ENCODE peak calls at places on chromosomes 7 and 10, in nine cellular contexts. One of them, this sample, is unnamed.
A peak's percentile ranks its signal among the peaks of the same experiment; 100 is the strongest.

GRCh38 chr10:99709480-99710229 is 22.3 kb downstream of the COX15 start:
- DNase-seq in activated T-cell treated with anti-CD3 and anti-CD28 coated beads for 1 hour: no peak
- DNase-seq in lower leg skin: no peak
- DNase-seq in G401: no peak
- DNase-seq in mucosa of descending colon: no peak
- DNase-seq in ureter: no peak
- DNase-seq in AG09309: peak; percentile 59
- DNase-seq in putamen: no peak
- DNase-seq in stimulated activated CD4-positive, alpha-beta T cell treated with anti-CD3 and anti-CD28 coated beads, Interleukin-1b, Interleukin-23, amount 100 ng/mL, for 1 hour: no peak
- DNase-seq in this sample: no peak

GRCh38 chr10:30829921-30830671 is 200.5 kb upstream of the LYZL2 start:
- DNase-seq in ureter: no peak
- DNase-seq in lower leg skin: no peak
- DNase-seq in activated T-cell treated with anti-CD3 and anti-CD28 coated beads for 1 hour: no peak
- DNase-seq in stimulated activated CD4-positive, alpha-beta T cell treated with anti-CD3 and anti-CD28 coated beads, Interleukin-1b, Interleukin-23, amount 100 ng/mL, for 1 hour: no peak
- DNase-seq in putamen: no peak
- DNase-seq in G401: no peak
- DNase-seq in mucosa of descending colon: no peak
- DNase-seq in AG09309: no peak
- DNase-seq in this sample: peak; percentile 34

GRCh38 chr10:119541046-119541445 is 1.5 kb downstream of the RGS10 start:
- DNase-seq in AG09309: no peak
- DNase-seq in mucosa of descending colon: no peak
- DNase-seq in stimulated activated CD4-positive, alpha-beta T cell treated with anti-CD3 and anti-CD28 coated beads, Interleukin-1b, Interleukin-23, amount 100 ng/mL, for 1 hour: no peak
- DNase-seq in putamen: no peak
- DNase-seq in ureter: no peak
- DNase-seq in lower leg skin: no peak
- DNase-seq in G401: no peak
- DNase-seq in activated T-cell treated with anti-CD3 and anti-CD28 coated beads for 1 hour: no peak
- DNase-seq in this sample: no peak

GRCh38 chr7:158975526-158976467 is 119.4 kb downstream of the DYNC2I1 start:
- DNase-seq in G401: no peak
- DNase-seq in ureter: no peak
- DNase-seq in stimulated activated CD4-positive, alpha-beta T cell treated with anti-CD3 and anti-CD28 coated beads, Interleukin-1b, Interleukin-23, amount 100 ng/mL, for 1 hour: no peak
- DNase-seq in activated T-cell treated with anti-CD3 and anti-CD28 coated beads for 1 hour: no peak
- DNase-seq in AG09309: no peak
- DNase-seq in lower leg skin: peak; percentile 78
- DNase-seq in putamen: peak; percentile 49
- DNase-seq in mucosa of descending colon: peak; percentile 60
- DNase-seq in this sample: peak; percentile 29

GRCh38 chr10:122078965-122079401 is 90.0 kb downstream of the TACC2 start:
- DNase-seq in ureter: no peak
- DNase-seq in AG09309: no peak
- DNase-seq in activated T-cell treated with anti-CD3 and anti-CD28 coated beads for 1 hour: no peak
- DNase-seq in stimulated activated CD4-positive, alpha-beta T cell treated with anti-CD3 and anti-CD28 coated beads, Interleukin-1b, Interleukin-23, amount 100 ng/mL, for 1 hour: no peak
- DNase-seq in G401: no peak
- DNase-seq in mucosa of descending colon: no peak
- DNase-seq in putamen: no peak
- DNase-seq in lower leg skin: peak; percentile 65
- DNase-seq in this sample: no peak

GRCh38 chr10:72342911-72343310 is 11.8 kb downstream of the DNAJB12 start:
- DNase-seq in AG09309: no peak
- DNase-seq in stimulated activated CD4-positive, alpha-beta T cell treated with anti-CD3 and anti-CD28 coated beads, Interleukin-1b, Interleukin-23, amount 100 ng/mL, for 1 hour: no peak
- DNase-seq in lower leg skin: no peak
- DNase-seq in mucosa of descending colon: no peak
- DNase-seq in ureter: no peak
- DNase-seq in G401: no peak
- DNase-seq in putamen: no peak
- DNase-seq in activated T-cell treated with anti-CD3 and anti-CD28 coated beads for 1 hour: no peak
- DNase-seq in this sample: no peak

GRCh38 chr10:687583-688286 is 1.7 kb downstream of the DIP2C start:
- DNase-seq in ureter: no peak
- DNase-seq in stimulated activated CD4-positive, alpha-beta T cell treated with anti-CD3 and anti-CD28 coated beads, Interleukin-1b, Interleukin-23, amount 100 ng/mL, for 1 hour: no peak
- DNase-seq in activated T-cell treated with anti-CD3 and anti-CD28 coated beads for 1 hour: no peak
- DNase-seq in G401: peak; percentile 11
- DNase-seq in lower leg skin: peak; percentile 57
- DNase-seq in AG09309: no peak
- DNase-seq in putamen: no peak
- DNase-seq in mucosa of descending colon: no peak
- DNase-seq in this sample: no peak

GRCh38 chr7:113796557-113796956 is 122.3 kb downstream of the PPP1R3A start:
- DNase-seq in G401: no peak
- DNase-seq in mucosa of descending colon: no peak
- DNase-seq in ureter: no peak
- DNase-seq in putamen: no peak
- DNase-seq in stimulated activated CD4-positive, alpha-beta T cell treated with anti-CD3 and anti-CD28 coated beads, Interleukin-1b, Interleukin-23, amount 100 ng/mL, for 1 hour: no peak
- DNase-seq in lower leg skin: no peak
- DNase-seq in AG09309: peak; percentile 68
- DNase-seq in activated T-cell treated with anti-CD3 and anti-CD28 coated beads for 1 hour: no peak
- DNase-seq in this sample: peak; percentile 71

GRCh38 chr10:124996127-124996853 is 54.4 kb downstream of the ZRANB1 start:
- DNase-seq in putamen: no peak
- DNase-seq in mucosa of descending colon: no peak
- DNase-seq in ureter: no peak
- DNase-seq in stimulated activated CD4-positive, alpha-beta T cell treated with anti-CD3 and anti-CD28 coated beads, Interleukin-1b, Interleukin-23, amount 100 ng/mL, for 1 hour: no peak
- DNase-seq in activated T-cell treated with anti-CD3 and anti-CD28 coated beads for 1 hour: no peak
- DNase-seq in G401: no peak
- DNase-seq in AG09309: no peak
- DNase-seq in lower leg skin: no peak
- DNase-seq in this sample: no peak

GRCh38 chr10:19659920-19660655 is 156.1 kb upstream of the PLXDC2 start:
- DNase-seq in G401: no peak
- DNase-seq in ureter: no peak
- DNase-seq in mucosa of descending colon: no peak
- DNase-seq in AG09309: no peak
- DNase-seq in activated T-cell treated with anti-CD3 and anti-CD28 coated beads for 1 hour: no peak
- DNase-seq in lower leg skin: no peak
- DNase-seq in putamen: no peak
- DNase-seq in stimulated activated CD4-positive, alpha-beta T cell treated with anti-CD3 and anti-CD28 coated beads, Interleukin-1b, Interleukin-23, amount 100 ng/mL, for 1 hour: no peak
- DNase-seq in this sample: no peak

GRCh38 chr10:100836891-100837290 is 75.9 kb upstream of the SLF2 start:
- DNase-seq in G401: no peak
- DNase-seq in putamen: no peak
- DNase-seq in activated T-cell treated with anti-CD3 and anti-CD28 coated beads for 1 hour: no peak
- DNase-seq in AG09309: no peak
- DNase-seq in stimulated activated CD4-positive, alpha-beta T cell treated with anti-CD3 and anti-CD28 coated beads, Interleukin-1b, Interleukin-23, amount 100 ng/mL, for 1 hour: no peak
- DNase-seq in lower leg skin: no peak
- DNase-seq in ureter: no peak
- DNase-seq in mucosa of descending colon: no peak
- DNase-seq in this sample: no peak

GRCh38 chr10:17430647-17431355 is 23.6 kb downstream of the ST8SIA6 start:
- DNase-seq in activated T-cell treated with anti-CD3 and anti-CD28 coated beads for 1 hour: peak; percentile 63
- DNase-seq in AG09309: peak; percentile 37
- DNase-seq in putamen: peak; percentile 57
- DNase-seq in ureter: peak; percentile 79
- DNase-seq in stimulated activated CD4-positive, alpha-beta T cell treated with anti-CD3 and anti-CD28 coated beads, Interleukin-1b, Interleukin-23, amount 100 ng/mL, for 1 hour: no peak
- DNase-seq in mucosa of descending colon: peak; percentile 77
- DNase-seq in G401: peak; percentile 74
- DNase-seq in lower leg skin: peak; percentile 90
- DNase-seq in this sample: peak; percentile 57

GRCh38 chr7:32958046-32959025 is 1.1 kb downstream of the FKBP9 start:
- DNase-seq in ureter: no peak
- DNase-seq in mucosa of descending colon: peak; percentile 62
- DNase-seq in putamen: no peak
- DNase-seq in G401: no peak
- DNase-seq in stimulated activated CD4-positive, alpha-beta T cell treated with anti-CD3 and anti-CD28 coated beads, Interleukin-1b, Interleukin-23, amount 100 ng/mL, for 1 hour: no peak
- DNase-seq in activated T-cell treated with anti-CD3 and anti-CD28 coated beads for 1 hour: no peak
- DNase-seq in lower leg skin: peak; percentile 90
- DNase-seq in AG09309: no peak
- DNase-seq in this sample: peak; percentile 7